ENCODE peak calls at places on chromosome 18, in six cellular contexts. A is RWPE2, L is RWPE1, C is adrenal gland, K is coronary artery, F is breast epithelium. E is an unnamed sample.

GRCh38 chr18:23784811-23785245 is 95.6 kb downstream of the LAMA3 start:
- DNase-seq in A (no peak), L (peak), C (no peak), K (no peak), F (no peak), E (no peak)

GRCh38 chr18:71625691-71626090 is 918.5 kb downstream of the CBLN2 start:
- DNase-seq in A (no peak), L (no peak), C (no peak), K (no peak), F (no peak), E (no peak)

GRCh38 chr18:50057009-50057408 is 137.9 kb downstream of the MYO5B start:
- DNase-seq in A (no peak), L (no peak), C (no peak), K (no peak), F (no peak), E (no peak)

GRCh38 chr18:64474751-64475150 is 325.9 kb upstream of the LINC00305 start:
- DNase-seq in A (no peak), L (no peak), C (no peak), K (no peak), F (no peak), E (no peak)

GRCh38 chr18:76467371-76468190 is 27.5 kb downstream of the ZNF516 start:
- DNase-seq in A (no peak), L (no peak), C (no peak), K (peak), F (no peak), E (no peak)

GRCh38 chr18:26342646-26343045 is 116.4 kb downstream of the TAF4B start:
- DNase-seq in A (no peak), L (no peak), C (no peak), K (no peak), F (no peak), E (no peak)

GRCh38 chr18:3526421-3527354 is 76.7 kb downstream of the TGIF1 start:
- DNase-seq in A (no peak), L (no peak), C (no peak), K (no peak), F (no peak), E (no peak)

GRCh38 chr18:50203801-50204604 is 9.1 kb upstream of the MYO5B start:
- DNase-seq in A (no peak), L (peak), C (peak), K (no peak), F (no peak), E (no peak)

GRCh38 chr18:76721207-76721996 is 101.0 kb upstream of the ZNF236 start:
- DNase-seq in A (no peak), L (no peak), C (peak), K (peak), F (no peak), E (no peak)

GRCh38 chr18:2847341-2848144 is 737 bp downstream of the EMILIN2 start:
- DNase-seq in A (no peak), L (no peak), C (no peak), K (no peak), F (no peak), E (no peak)

GRCh38 chr18:44934894-44935293 is 254.2 kb downstream of the SETBP1 start:
- DNase-seq in A (no peak), L (no peak), C (no peak), K (no peak), F (no peak), E (no peak)

GRCh38 chr18:30403278-30403677 is 639.3 kb downstream of the DSC3 start:
- DNase-seq in A (no peak), L (no peak), C (no peak), K (no peak), F (no peak), E (no peak)

GRCh38 chr18:12944724-12945123 is 3.1 kb upstream of the SEH1L start:
- DNase-seq in A (no peak), L (no peak), C (peak), K (peak), F (peak), E (no peak)

GRCh38 chr18:24055009-24055804 is 40.7 kb downstream of the TTC39C start:
- DNase-seq in A (no peak), L (no peak), C (no peak), K (no peak), F (no peak), E (no peak)

GRCh38 chr18:62018034-62018760 is 125.4 kb upstream of the RNF152 start:
- DNase-seq in A (no peak), L (no peak), C (peak), K (no peak), F (no peak), E (peak)

GRCh38 chr18:26593365-26594320 is 45.3 kb upstream of the KCTD1 start:
- DNase-seq in A (no peak), L (no peak), C (no peak), K (no peak), F (no peak), E (no peak)

GRCh38 chr18:43665239-43665788 is 388.0 kb upstream of the SYT4 start:
- DNase-seq in A (no peak), L (peak), C (no peak), K (no peak), F (no peak), E (no peak)

GRCh38 chr18:49011291-49011746 is 60.6 kb upstream of the SMAD7 start:
- DNase-seq in A (peak), L (no peak), C (no peak), K (no peak), F (no peak), E (no peak)

GRCh38 chr18:9017170-9017899 is 85.2 kb upstream of the NDUFV2 start:
- DNase-seq in A (peak), L (peak), C (peak), K (peak), F (peak), E (peak)

GRCh38 chr18:62566818-62567217 is 44.0 kb downstream of the ZCCHC2 start:
- DNase-seq in A (no peak), L (no peak), C (no peak), K (no peak), F (no peak), E (no peak)

GRCh38 chr18:77650799-77651385 is 401.2 kb downstream of the GALR1 start:
- DNase-seq in A (no peak), L (no peak), C (peak), K (peak), F (no peak), E (peak)

GRCh38 chr18:12839526-12840196 is 44.4 kb downstream of the PTPN2 start:
- DNase-seq in A (no peak), L (no peak), C (no peak), K (no peak), F (no peak), E (no peak)

GRCh38 chr18:36326771-36327170 is 29.3 kb downstream of the FHOD3 start:
- DNase-seq in A (no peak), L (no peak), C (peak), K (no peak), F (no peak), E (no peak)

GRCh38 chr18:26159353-26159752 is 25.7 kb downstream of the PSMA8 start:
- DNase-seq in A (no peak), L (peak), C (no peak), K (no peak), F (no peak), E (no peak)

GRCh38 chr18:76446321-76446720 is 48.7 kb downstream of the ZNF516 start:
- DNase-seq in A (no peak), L (no peak), C (peak), K (peak), F (no peak), E (peak)

GRCh38 chr18:62437520-62438329 is 85.1 kb upstream of the ZCCHC2 start:
- DNase-seq in A (no peak), L (peak), C (peak), K (no peak), F (peak), E (no peak)

GRCh38 chr18:43587538-43588153 is 310.4 kb upstream of the SYT4 start:
- DNase-seq in A (no peak), L (peak), C (no peak), K (no peak), F (no peak), E (no peak)

GRCh38 chr18:51165296-51165695 is 32.2 kb downstream of the MEX3C start:
- DNase-seq in A (no peak), L (no peak), C (no peak), K (no peak), F (peak), E (no peak)

GRCh38 chr18:34120294-34120693 is 104.4 kb downstream of the NOL4 start:
- DNase-seq in A (no peak), L (no peak), C (no peak), K (no peak), F (no peak), E (no peak)

GRCh38 chr18:34128436-34128835 is 96.3 kb downstream of the NOL4 start:
- DNase-seq in A (no peak), L (no peak), C (no peak), K (no peak), F (no peak), E (no peak)

GRCh38 chr18:34117319-34117718 is 107.4 kb downstream of the NOL4 start:
- DNase-seq in A (no peak), L (no peak), C (no peak), K (no peak), F (no peak), E (no peak)

GRCh38 chr18:34121157-34121807 is 103.4 kb downstream of the NOL4 start:
- DNase-seq in A (no peak), L (peak), C (no peak), K (no peak), F (no peak), E (no peak)

DNA sequence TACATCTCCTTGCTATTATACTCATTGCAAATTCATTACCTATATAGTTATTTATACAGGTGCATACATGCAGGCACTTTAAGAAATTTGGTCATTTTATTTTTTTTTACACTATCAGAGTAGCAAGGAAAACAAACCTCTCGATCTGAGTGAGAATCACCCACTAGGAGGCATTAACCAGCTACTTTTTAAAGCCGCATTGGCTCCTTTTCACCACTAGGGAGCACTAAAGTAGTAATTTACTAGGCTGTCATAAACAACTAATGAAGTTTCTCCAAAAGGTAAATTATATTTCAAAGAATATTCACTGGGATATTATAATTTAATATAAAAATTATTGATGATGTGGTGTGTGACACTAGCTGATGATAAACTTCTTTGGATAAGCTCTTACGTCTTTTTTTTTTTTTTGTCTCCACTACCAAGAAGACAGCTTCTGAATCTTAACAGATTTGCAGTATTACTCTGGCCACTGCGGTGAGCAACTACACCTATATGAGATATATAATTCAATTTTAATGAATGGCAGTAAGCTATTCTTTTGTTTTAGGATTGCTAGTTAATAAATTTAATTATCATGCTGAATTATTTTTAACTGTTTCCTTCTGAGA is 101.9 kb downstream of the NOL4 start:
- DNase-seq in A (no peak), L (peak), C (peak), K (no peak), F (no peak), E (no peak)
- TF ChIP-seq CTCF in A (peak), L (peak), C (peak), K (peak), F (peak), E (peak)

GRCh38 chr18:74289137-74289536 is 2.6 kb downstream of the CYB5A start:
- DNase-seq in A (no peak), L (no peak), C (no peak), K (no peak), F (no peak), E (no peak)

GRCh38 chr18:74291771-74292540 is at the start of gene CYB5A:
- DNase-seq in A (peak), L (peak), C (peak), K (peak), F (peak), E (peak)

GRCh38 chr18:74289946-74290478 is 1.8 kb downstream of the CYB5A start:
- DNase-seq in A (no peak), L (no peak), C (no peak), K (no peak), F (no peak), E (no peak)

GRCh38 chr18:74292541-74292858 is 737 bp upstream of the CYB5A start:
- DNase-seq in A (no peak), L (no peak), C (no peak), K (no peak), F (no peak), E (no peak)

DNA sequence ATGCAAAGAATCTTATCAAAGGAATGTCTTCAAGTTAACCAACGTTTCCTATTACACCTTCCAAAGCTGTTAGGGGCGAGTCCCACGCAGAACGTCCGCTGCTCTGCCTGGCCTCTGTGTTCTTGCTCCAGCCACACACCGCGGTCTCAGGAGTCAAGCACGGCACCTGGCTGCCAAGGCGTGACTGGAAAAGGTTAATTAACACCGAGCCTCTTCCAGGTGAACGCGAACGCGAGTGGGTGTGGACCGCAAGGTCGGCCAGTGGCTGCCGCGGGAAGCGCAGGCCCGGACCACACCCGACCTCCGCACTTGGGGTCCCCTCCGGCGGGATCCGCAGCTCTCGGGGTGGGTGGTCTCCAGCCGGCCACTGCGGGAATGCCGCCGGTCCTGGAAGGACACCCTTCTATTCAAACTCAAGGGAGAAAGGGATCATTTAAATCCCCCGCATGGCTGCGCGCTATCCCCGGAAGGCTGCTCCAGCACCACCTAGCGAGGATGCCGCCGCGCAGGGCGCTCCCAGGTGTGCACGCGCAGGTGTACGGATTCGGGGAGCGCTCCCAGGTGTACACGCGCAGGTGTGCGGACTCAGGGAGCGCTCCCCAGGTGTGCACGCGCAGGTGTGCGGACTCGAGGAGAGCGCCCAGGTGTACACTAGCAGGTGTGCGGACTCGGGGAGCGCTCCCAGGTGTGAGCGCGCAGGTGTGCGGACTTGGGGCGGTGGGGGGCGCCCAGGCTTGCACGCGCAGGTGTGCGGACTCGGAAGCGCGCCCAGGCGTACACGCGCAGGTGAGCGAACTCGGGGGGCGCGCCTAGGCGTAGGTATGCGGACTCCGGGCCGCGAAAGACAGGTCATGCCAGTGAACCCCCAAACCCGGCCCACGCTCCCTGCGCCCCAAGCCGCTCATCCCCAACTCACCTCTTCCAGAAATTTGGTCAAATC is 662 bp downstream of the CYB5A start:
- DNase-seq in A (no peak), L (peak), C (no peak), K (peak), F (no peak), E (no peak)
- TF ChIP-seq CTCF in A (peak), L (no peak), C (no peak), K (no peak), F (peak), E (no peak)

GRCh38 chr18:78890388-78890787 is 89.2 kb upstream of the SALL3 start:
- DNase-seq in A (no peak), L (no peak), C (no peak), K (peak), F (no peak), E (no peak)

GRCh38 chr18:78882585-78882984 is 97.0 kb upstream of the SALL3 start:
- DNase-seq in A (no peak), L (no peak), C (no peak), K (peak), F (no peak), E (no peak)

GRCh38 chr18:78889250-78889649 is 90.4 kb upstream of the SALL3 start:
- DNase-seq in A (no peak), L (no peak), C (no peak), K (no peak), F (no peak), E (no peak)

GRCh38 chr18:78883501-78883900 is 96.1 kb upstream of the SALL3 start:
- DNase-seq in A (no peak), L (no peak), C (no peak), K (peak), F (no peak), E (no peak)

GRCh38 chr18:78884502-78884901 is 95.1 kb upstream of the SALL3 start:
- DNase-seq in A (no peak), L (no peak), C (no peak), K (no peak), F (no peak), E (no peak)
- TF ChIP-seq CTCF in A (no peak), L (no peak), C (no peak), K (no peak), F (no peak), E (no peak)

DNA sequence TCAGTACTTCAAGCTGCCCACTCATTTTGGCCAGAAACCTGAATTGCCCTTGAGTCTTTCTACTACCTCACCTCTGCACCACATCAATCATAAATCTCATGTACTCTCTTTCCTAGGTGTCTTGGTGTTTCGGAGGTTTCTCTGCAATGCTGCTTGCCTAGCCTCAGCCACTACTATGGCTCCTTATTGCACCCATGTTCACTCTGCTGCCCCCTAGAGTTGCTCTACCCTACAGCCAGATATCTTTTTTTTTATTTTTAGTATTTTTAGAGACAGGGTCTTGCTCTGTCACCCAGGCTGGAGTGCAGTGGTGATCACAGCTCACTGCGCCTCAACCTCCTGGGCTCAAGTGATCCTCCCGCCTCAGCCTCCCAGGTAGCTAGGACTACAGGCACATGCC is 413.0 kb downstream of the PTPRM start:
- DNase-seq in A (no peak), L (no peak), C (no peak), K (no peak), F (no peak), E (no peak)
- TF ChIP-seq CTCF in A (no peak), L (no peak), C (no peak), K (no peak), F (no peak), E (peak)

GRCh38 chr18:70205421-70206397 is at the start of gene RTTN:
- DNase-seq in A (peak), L (peak), C (peak), K (peak), F (peak), E (peak)

GRCh38 chr18:70207181-70207580 is 1.7 kb upstream of the RTTN start:
- DNase-seq in A (no peak), L (no peak), C (no peak), K (no peak), F (no peak), E (no peak)
- TF ChIP-seq CTCF in A (no peak), L (no peak), C (no peak), K (no peak), F (no peak), E (no peak)

GRCh38 chr18:58234359-58234741 is 190.3 kb downstream of the NEDD4L start:
- DNase-seq in A (no peak), L (no peak), C (no peak), K (no peak), F (no peak), E (no peak)

GRCh38 chr18:58230438-58231179 is 186.6 kb downstream of the NEDD4L start:
- DNase-seq in A (no peak), L (no peak), C (no peak), K (no peak), F (peak), E (no peak)

GRCh38 chr18:58229162-58229561 is 185.1 kb downstream of the NEDD4L start:
- DNase-seq in A (no peak), L (no peak), C (no peak), K (no peak), F (no peak), E (no peak)

GRCh38 chr18:58232674-58233073 is 188.6 kb downstream of the NEDD4L start:
- DNase-seq in A (no peak), L (no peak), C (no peak), K (no peak), F (no peak), E (no peak)

DNA sequence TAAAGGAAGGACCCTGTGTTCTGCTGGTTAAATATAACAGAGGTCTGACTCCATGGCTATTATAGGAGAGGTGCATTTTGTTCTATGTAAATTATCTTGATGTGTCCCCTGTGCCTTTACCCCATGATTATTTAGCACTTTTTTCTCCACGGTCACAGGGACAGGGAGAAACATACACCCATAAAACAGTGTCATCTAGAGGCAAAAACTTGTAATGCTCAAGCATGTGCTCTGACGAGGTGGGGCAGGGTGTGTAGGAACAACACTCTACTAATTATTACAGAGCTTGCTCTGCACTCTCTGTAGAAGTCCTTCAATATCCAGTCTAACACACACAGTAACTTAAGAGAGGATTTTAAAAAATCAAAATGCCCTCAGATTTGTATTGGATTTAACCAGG is 187.9 kb downstream of the NEDD4L start:
- DNase-seq in A (no peak), L (no peak), C (no peak), K (no peak), F (no peak), E (no peak)
- TF ChIP-seq CTCF in A (peak), L (no peak), C (no peak), K (no peak), F (no peak), E (peak)

GRCh38 chr18:22174341-22175148 is 5.2 kb downstream of the GATA6 start:
- DNase-seq in A (no peak), L (no peak), C (peak), K (no peak), F (no peak), E (no peak)
- TF ChIP-seq CTCF in A (peak), L (no peak), C (no peak), K (no peak), F (no peak), E (no peak)